ENCODE peak calls at places on chromosome 3, in seven cellular contexts. W is neuronal stem cell, S is PC-3, B is SK-N-SH, U is IMR-90, J is hepatocyte, C is GM23338. A is an unnamed sample.

GRCh38 chr3:61768284-61769012 is 207.1 kb downstream of the PTPRG start:
- DNase-seq in S (no peak), W (no peak), U (peak; percentile 11), J (peak; percentile 24), B (no peak), C (no peak), A (peak; percentile 54)

GRCh38 chr3:129554356-129555120 is 11.6 kb downstream of the H1-8 start:
- DNase-seq in U (no peak), S (no peak), J (no peak), B (no peak), C (no peak), W (no peak), A (no peak)

GRCh38 chr3:106276755-106277612 is 408.2 kb upstream of the CBLB start:
- DNase-seq in W (no peak), B (no peak), U (no peak), J (no peak), S (no peak), C (no peak), A (peak; percentile 25)

GRCh38 chr3:52792961-52793695 is 1.5 kb upstream of the ITIH3 start:
- DNase-seq in W (no peak), B (no peak), J (no peak), C (no peak), U (no peak), S (peak; percentile 19), A (no peak)

GRCh38 chr3:52520716-52521487 is 12.8 kb downstream of the NT5DC2 start:
- DNase-seq in J (no peak), S (no peak), C (no peak), W (no peak), U (no peak), B (no peak), A (no peak)

GRCh38 chr3:123805504-123805903 is 78.6 kb downstream of the MYLK start:
- DNase-seq in W (no peak), J (no peak), C (no peak), S (no peak), B (no peak), U (no peak), A (no peak)

GRCh38 chr3:33848624-33849347 is 50.4 kb downstream of the PDCD6IP start:
- DNase-seq in B (no peak), U (no peak), C (peak; percentile 37), W (no peak), J (no peak), S (no peak), A (no peak)

GRCh38 chr3:52930748-52931147 is 33.4 kb upstream of the STIMATE start:
- DNase-seq in S (no peak), J (no peak), U (no peak), W (no peak), B (no peak), C (no peak), A (no peak)

GRCh38 chr3:1118074-1118473 is 25.2 kb downstream of the CNTN6 start:
- DNase-seq in U (no peak), B (no peak), J (peak; percentile 76), C (no peak), W (no peak), S (peak; percentile 27), A (peak; percentile 59)

GRCh38 chr3:40780341-40780800 is 255.6 kb downstream of the ZNF621 start:
- DNase-seq in U (no peak), C (peak; percentile 52), J (peak; percentile 14), W (peak; percentile 51), B (no peak), S (peak; percentile 4), A (peak; percentile 46)

GRCh38 chr3:40914475-40914874 is 284.8 kb upstream of the CTNNB1 start:
- DNase-seq in S (no peak), J (no peak), U (no peak), C (no peak), B (no peak), W (no peak), A (no peak)

GRCh38 chr3:45603226-45603625 is 8.7 kb downstream of the LIMD1 start:
- DNase-seq in U (no peak), C (no peak), S (no peak), J (no peak), B (peak; percentile 32), W (no peak), A (no peak)

GRCh38 chr3:95612611-95613010 is 1201.8 kb upstream of the EPHA6 start:
- DNase-seq in B (no peak), C (no peak), W (no peak), J (no peak), U (no peak), S (peak; percentile 69), A (no peak)

GRCh38 chr3:62139957-62140356 is 233.4 kb downstream of the FEZF2 start:
- DNase-seq in W (no peak), S (no peak), J (no peak), U (peak; percentile 28), C (no peak), B (no peak), A (no peak)

GRCh38 chr3:66410976-66411375 is 89.8 kb downstream of the LRIG1 start:
- DNase-seq in B (no peak), S (no peak), C (no peak), J (no peak), U (no peak), W (no peak), A (no peak)
- H2AFZ ChIP-seq in B (no peak overlapping the region), S (no peak overlapping the region), C (no peak overlapping the region), J (no peak overlapping the region), U (no peak overlapping the region), W (no peak overlapping the region), A (no peak overlapping the region)

GRCh38 chr3:15631426-15632211 is 30.1 kb downstream of the BTD start:
- DNase-seq in C (peak; percentile 43), S (no peak), J (no peak), B (no peak), W (no peak), U (peak; percentile 39), A (no peak)
- H3K4me2 ChIP-seq in C (peak overlapping the region; percentile 44), S (peak overlapping the region; percentile 85), J (no peak overlapping the region), B (peak overlapping the region; percentile 25), W (no peak overlapping the region), U (no peak overlapping the region), A (peak overlapping the region; percentile 96)

GRCh38 chr3:181723568-181724431 is 12.1 kb downstream of the SOX2 start:
- DNase-seq in W (no peak), C (peak; percentile 79), J (no peak), B (no peak), U (no peak), S (no peak), A (no peak)

GRCh38 chr3:181725033-181725775 is 13.5 kb downstream of the SOX2 start:
- DNase-seq in W (no peak), C (no peak), B (no peak), J (no peak), U (no peak), S (no peak), A (no peak)

GRCh38 chr3:181725830-181726229 is 14.1 kb downstream of the SOX2 start:
- DNase-seq in U (no peak), C (no peak), B (no peak), J (no peak), S (no peak), W (no peak), A (no peak)

GRCh38 chr3:181723064-181723463 is 11.3 kb downstream of the SOX2 start:
- DNase-seq in J (no peak), B (no peak), W (no peak), C (no peak), U (no peak), S (no peak), A (no peak)

GRCh38 chr3:181724432-181724740 is 12.7 kb downstream of the SOX2 start:
- DNase-seq in W (no peak), U (no peak), C (no peak), B (no peak), S (no peak), J (no peak), A (no peak)
- H3K27me3 ChIP-seq in W (no peaks in the 10 kb centered on the region), U (peaks cover 66% of the 10 kb centered on the region), C (peaks cover 70% of the 10 kb centered on the region), B (no peaks in the 10 kb centered on the region), S (peaks cover 94% of the 10 kb centered on the region), J (peaks cover 99% of the 10 kb centered on the region), A (peaks cover 93% of the 10 kb centered on the region)

DNA sequence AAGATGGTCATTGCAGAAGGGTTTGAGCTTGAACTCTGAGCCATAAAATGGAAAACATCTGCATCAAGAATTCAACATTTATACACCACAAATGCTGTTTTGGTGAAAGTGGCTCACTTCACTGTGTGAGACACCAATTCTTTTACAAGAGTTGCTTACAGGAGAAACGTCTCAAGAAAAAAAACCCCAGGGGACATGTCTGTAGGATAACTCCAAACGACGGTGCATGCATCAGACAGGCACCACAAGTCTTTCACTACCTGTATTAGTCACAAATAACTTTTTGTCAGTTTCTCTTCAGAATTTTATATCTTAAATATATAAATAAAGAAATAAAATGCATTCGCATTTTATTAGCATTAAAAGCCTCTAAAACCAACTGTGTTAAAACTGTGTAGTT is 164.3 kb downstream of the EFHB start:
- DNase-seq in C (no peak), B (no peak), U (no peak), S (no peak), W (no peak), J (no peak), A (no peak)
- H2AFZ ChIP-seq in C (no peak overlapping the region), B (no peak overlapping the region), U (no peak overlapping the region), S (no peak overlapping the region), W (no peak overlapping the region), J (no peak overlapping the region), A (no peak overlapping the region)

DNA sequence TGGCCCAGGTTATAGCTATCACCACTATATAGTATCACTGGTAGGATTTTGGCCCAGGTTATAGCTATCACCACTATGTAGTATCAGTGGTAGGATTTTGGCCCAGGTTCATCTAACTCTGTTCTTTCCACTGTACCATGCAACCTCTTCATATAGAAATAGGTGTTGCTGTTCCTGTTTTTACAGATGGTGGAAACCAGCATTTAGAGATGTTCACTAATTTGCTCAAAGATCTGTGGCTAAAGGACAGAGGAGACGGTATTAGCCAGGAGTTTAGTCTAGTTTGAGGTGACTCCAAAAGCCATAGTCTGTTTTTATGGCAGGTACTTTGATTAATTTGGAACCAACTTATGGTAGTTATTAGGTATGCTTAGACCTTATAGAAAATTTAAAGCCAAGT is 3.1 kb downstream of the LRCH3 start:
- DNase-seq in B (no peak), U (no peak), S (no peak), W (no peak), J (no peak), C (no peak), A (no peak)
- H3K4me2 ChIP-seq in B (no peak overlapping the region), U (no peak overlapping the region), S (peak overlapping the region; percentile 57), W (no peak overlapping the region), J (peak overlapping the region; percentile 75), C (no peak overlapping the region), A (no peak overlapping the region)

DNA sequence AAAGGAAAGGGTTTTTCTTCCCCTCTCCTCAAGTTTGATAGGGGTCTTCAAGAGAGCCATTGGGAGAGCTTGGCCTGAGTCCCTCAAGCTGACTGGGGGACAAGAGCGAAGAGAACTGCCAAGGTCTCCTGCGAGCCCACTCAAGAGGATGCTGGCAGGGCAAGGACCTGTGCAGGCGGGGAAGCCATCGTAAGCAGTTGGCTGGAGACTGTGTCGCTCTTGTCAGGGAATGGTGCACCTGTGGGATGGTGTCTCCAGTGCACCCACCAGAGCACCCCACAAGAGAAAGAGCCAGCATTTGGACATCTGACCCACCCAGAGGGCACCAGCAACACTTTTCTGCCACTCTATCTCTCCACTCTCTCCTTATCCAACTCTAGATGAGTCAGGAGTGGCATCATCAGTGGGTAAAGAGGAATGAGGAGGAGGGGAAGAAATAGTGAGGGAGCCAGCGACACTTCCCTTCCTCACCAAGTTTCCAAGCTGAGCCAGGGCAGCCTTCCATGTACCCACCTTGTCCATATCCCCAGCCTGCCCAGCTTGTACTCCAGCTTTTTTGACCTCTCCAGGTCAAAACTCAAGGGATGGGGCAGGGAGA is 13.6 kb upstream of the XIRP1 start:
- DNase-seq in S (peak; percentile 11), U (no peak), C (no peak), B (no peak), J (no peak), W (no peak), A (no peak)
- H3K27me3 ChIP-seq in S (peaks cover 39% of the 10 kb centered on the region), U (peaks cover 49% of the 10 kb centered on the region), C (no peaks in the 10 kb centered on the region), B (peaks cover 28% of the 10 kb centered on the region), J (no peaks in the 10 kb centered on the region), W (no peaks in the 10 kb centered on the region), A (peaks cover 5% of the 10 kb centered on the region)